ENCODE peak calls at places on chromosomes 11 and 22, in four cellular contexts. W is mammary epithelial cell, L is endothelial cell, O is thoracic aorta. V is an unnamed sample.

GRCh38 chr11:102615077-102615893 is 9.8 kb downstream of the MMP20 start:
- DNase-seq in L (no peak), W (no peak), O (no peak), V (no peak)

GRCh38 chr11:67436459-67437081 is 912 bp downstream of the PTPRCAP start:
- DNase-seq in W (no peak), O (no peak), L (no peak), V (peak)

GRCh38 chr22:29762263-29762662 is 4.5 kb downstream of the ZMAT5 start:
- DNase-seq in L (no peak), O (no peak), W (no peak), V (no peak)

GRCh38 chr11:72239296-72239848 is 4.6 kb downstream of the PHOX2A start:
- DNase-seq in O (no peak), W (no peak), L (no peak), V (peak)

GRCh38 chr11:23284626-23285025 is 424.4 kb upstream of the CCDC179 start:
- DNase-seq in L (no peak), O (no peak), W (no peak), V (no peak)

GRCh38 chr11:125593113-125593761 is 585 bp downstream of the STT3A start:
- DNase-seq in L (no peak), W (peak), O (no peak), V (no peak)

GRCh38 chr22:36470162-36470993 is 11.1 kb downstream of the TXN2 start:
- DNase-seq in W (peak), O (no peak), L (peak), V (peak)

GRCh38 chr22:33389927-33390326 is 331.7 kb upstream of the SYN3 start:
- DNase-seq in O (no peak), W (no peak), L (no peak), V (no peak)

GRCh38 chr11:57164317-57164716 is 17.4 kb upstream of the LRRC55 start:
- DNase-seq in W (no peak), L (no peak), O (no peak), V (no peak)

GRCh38 chr11:127675602-127676001 is 675.0 kb upstream of the KIRREL3 start:
- DNase-seq in L (no peak), W (no peak), O (no peak), V (no peak)

GRCh38 chr22:20086763-20087162 is 6.7 kb downstream of the DGCR8 start:
- DNase-seq in W (no peak), O (no peak), L (no peak), V (no peak)

GRCh38 chr11:69048056-69048717 is 545 bp upstream of the TPCN2 start:
- DNase-seq in L (no peak), W (peak), O (no peak), V (no peak)

GRCh38 chr22:37243402-37244113 is 511 bp downstream of the RAC2 start:
- DNase-seq in W (no peak), O (no peak), L (no peak), V (no peak)

GRCh38 chr11:57699813-57700212 is 12.2 kb downstream of the MED19 start:
- DNase-seq in O (no peak), W (no peak), L (no peak), V (no peak)

GRCh38 chr11:127895776-127896175 is 691.6 kb downstream of the ETS1 start:
- DNase-seq in W (no peak), L (no peak), O (no peak), V (no peak)

GRCh38 chr11:98207086-98207485 is 813.7 kb upstream of the CNTN5 start:
- DNase-seq in O (no peak), L (no peak), W (no peak), V (no peak)

GRCh38 chr11:76510060-76511047 is 65.5 kb downstream of the EMSY start:
- DNase-seq in O (no peak), L (no peak), W (no peak), V (no peak)

GRCh38 chr22:38758276-38758945 is 2.6 kb upstream of the SUN2 start:
- DNase-seq in L (no peak), O (no peak), W (no peak), V (peak)

GRCh38 chr11:119181677-119182412 is 3.4 kb upstream of the NHERF4 start:
- DNase-seq in W (no peak), L (no peak), O (no peak), V (no peak)

GRCh38 chr11:2771758-2772466 is 72.1 kb upstream of the KCNQ1OT1 start:
- DNase-seq in O (no peak), W (no peak), L (peak), V (peak)

GRCh38 chr22:47384977-47385376 is 622.5 kb downstream of the TBC1D22A start:
- DNase-seq in O (no peak), W (no peak), L (no peak), V (no peak)

DNA sequence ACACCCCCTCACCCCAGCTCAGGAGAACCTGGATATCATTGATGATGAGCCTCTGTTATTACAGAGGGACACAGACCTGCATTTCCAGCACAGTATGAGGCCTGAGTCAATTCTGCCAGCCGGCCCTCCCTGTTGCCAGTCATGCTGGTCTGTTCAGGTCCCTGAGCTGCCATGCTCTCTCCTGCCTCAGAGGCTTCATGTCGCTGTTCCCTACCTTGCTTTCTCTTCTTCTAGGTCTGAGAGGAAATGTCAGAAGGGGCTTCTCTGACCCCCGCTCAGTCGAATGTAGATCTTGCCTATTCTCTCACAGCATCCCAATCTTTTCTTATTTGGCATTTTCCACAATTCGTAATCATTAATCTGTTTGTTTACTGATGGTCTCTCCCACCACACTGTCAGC is 21.8 kb upstream of the ABCC8 start:
- DNase-seq in L (no peak), O (no peak), W (no peak), V (no peak)
- TF ChIP-seq CTCF in L (no peak), O (no peak), W (no peak), V (no peak)

GRCh38 chr11:121105063-121105480 is 4.0 kb downstream of the TECTA start:
- DNase-seq in W (no peak), L (no peak), O (no peak), V (no peak)

GRCh38 chr11:121105851-121106250 is 4.8 kb downstream of the TECTA start:
- DNase-seq in W (no peak), L (no peak), O (no peak), V (no peak)

GRCh38 chr11:121106812-121107211 is 5.8 kb downstream of the TECTA start:
- DNase-seq in O (no peak), W (no peak), L (no peak), V (no peak)

GRCh38 chr11:121100943-121101342 is at the start of gene TECTA:
- DNase-seq in L (no peak), W (no peak), O (no peak), V (no peak)

DNA sequence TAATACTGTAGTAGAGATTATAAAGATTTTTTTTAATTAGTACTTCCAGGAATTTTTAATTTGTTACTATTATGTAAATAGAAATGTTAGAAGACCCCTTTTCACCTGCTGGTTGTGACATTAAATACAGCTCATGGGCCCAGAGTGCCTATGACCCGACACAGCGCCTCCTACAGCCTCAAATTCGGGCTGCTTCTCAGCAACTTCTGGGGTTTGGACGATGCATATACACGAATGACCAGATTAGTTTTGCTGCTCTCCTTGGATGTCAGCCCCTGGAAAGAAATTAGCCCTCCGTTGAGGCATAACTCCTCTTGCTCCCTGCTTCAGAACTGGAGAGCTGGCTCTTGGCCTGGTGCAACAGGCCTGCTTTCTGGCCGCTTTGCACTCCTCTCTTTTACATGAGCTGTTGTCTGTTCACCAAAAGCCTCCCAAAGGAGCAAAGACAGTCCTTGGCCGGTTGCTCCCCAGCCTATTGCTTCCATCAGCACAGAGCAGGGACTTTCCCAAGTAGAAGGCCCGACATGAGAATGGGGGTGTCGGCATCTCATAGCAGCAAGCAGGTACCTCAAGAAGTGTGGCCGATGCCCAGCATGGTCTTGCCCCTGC is 3.3 kb downstream of the TECTA start:
- DNase-seq in L (peak), O (no peak), W (no peak), V (no peak)
- TF ChIP-seq CTCF in L (peak), O (no peak), W (no peak), V (no peak)

GRCh38 chr11:126628790-126629621 is 273.5 kb downstream of the ST3GAL4 start:
- DNase-seq in W (no peak), O (no peak), L (no peak), V (no peak)
- TF ChIP-seq CTCF in W (no peak), O (no peak), L (no peak), V (no peak)

DNA sequence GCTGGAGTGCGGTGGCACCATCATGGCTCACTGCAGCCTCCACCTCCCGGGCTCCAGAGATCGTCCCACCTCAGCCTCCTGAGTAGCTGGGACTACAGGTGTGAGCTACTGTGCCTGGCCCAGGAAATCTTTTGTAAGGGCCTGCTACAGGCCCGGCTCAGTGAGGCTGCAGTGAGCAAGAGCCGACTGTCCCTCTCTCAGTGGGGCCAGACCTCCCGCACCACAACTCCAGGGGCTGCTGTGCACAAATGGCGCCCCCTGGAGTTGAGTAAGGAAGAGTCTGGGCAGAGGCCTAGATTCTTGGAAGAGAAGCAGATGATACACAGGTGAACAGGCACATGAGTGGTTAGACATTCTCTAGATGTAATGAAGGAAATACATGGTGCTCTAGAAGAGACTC is 7.0 kb downstream of the SERHL2 start:
- DNase-seq in O (no peak), L (peak), W (no peak), V (peak)
- TF ChIP-seq CTCF in O (no peak), L (peak), W (peak), V (peak)

GRCh38 chr11:17764446-17765218 is 30.1 kb downstream of the KCNC1 start:
- DNase-seq in O (no peak), W (no peak), L (no peak), V (no peak)
- TF ChIP-seq CTCF in O (no peak), W (no peak), L (no peak), V (no peak)

V was measured in GM13976.